ENCODE peak calls at places on chromosomes 1 and 21, in eight cellular contexts. O, A, W, K, C, H, Z and P are unnamed samples. For H3K79me2 and H3K4me1, the result is how much of the 10 kb centered on the place peaks cover.

GRCh38 chr1:111535256-111536191 is 32.1 kb upstream of the ADORA3 start:
- DNase-seq in O (peak), A (no peak), W (peak), K (no peak), C (no peak), H (no peak), Z (no peak), P (no peak)

GRCh38 chr1:181033128-181033798 is 520 bp upstream of the MR1 start:
- DNase-seq in O (no peak), A (peak), W (no peak), K (no peak), C (no peak), H (peak), Z (peak), P (peak)

GRCh38 chr1:2016123-2016522 is 3.0 kb upstream of the GABRD start:
- DNase-seq in O (no peak), A (no peak), W (no peak), K (no peak), C (no peak), H (no peak), Z (no peak), P (no peak)

GRCh38 chr21:45110873-45111624 is 36.7 kb downstream of the ADARB1 start:
- DNase-seq in O (no peak), A (no peak), W (no peak), K (no peak), C (no peak), H (no peak), Z (no peak), P (no peak)

GRCh38 chr1:167119696-167120095 is 25.8 kb downstream of the STYXL2 start:
- DNase-seq in O (no peak), A (no peak), W (no peak), K (no peak), C (no peak), H (no peak), Z (no peak), P (no peak)

GRCh38 chr1:156795787-156796186 is 20.9 kb downstream of the SH2D2A start:
- DNase-seq in O (peak), A (no peak), W (peak), K (no peak), C (no peak), H (no peak), Z (no peak), P (no peak)

GRCh38 chr1:174769961-174770549 is 229.7 kb upstream of the CACYBP start:
- DNase-seq in O (peak), A (peak), W (peak), K (peak), C (peak), H (peak), Z (no peak), P (peak)

GRCh38 chr1:108557311-108557710 is 2.6 kb upstream of the EEIG2 start:
- DNase-seq in O (no peak), A (no peak), W (no peak), K (no peak), C (no peak), H (no peak), Z (no peak), P (no peak)

GRCh38 chr1:71561206-71561605 is 480.4 kb upstream of the ZRANB2 start:
- DNase-seq in O (peak), A (no peak), W (peak), K (no peak), C (no peak), H (no peak), Z (no peak), P (no peak)

GRCh38 chr1:229170778-229171505 is 100.0 kb upstream of the RAB4A start:
- DNase-seq in O (no peak), A (no peak), W (no peak), K (no peak), C (no peak), H (no peak), Z (no peak), P (no peak)

GRCh38 chr21:35149698-35150097 is 100.6 kb upstream of the RUNX1 start:
- DNase-seq in O (peak), A (no peak), W (peak), K (no peak), C (peak), H (peak), Z (peak), P (no peak)

GRCh38 chr1:204711947-204712701 is 26.6 kb upstream of the LRRN2 start:
- DNase-seq in O (no peak), A (no peak), W (no peak), K (peak), C (no peak), H (no peak), Z (no peak), P (peak)

GRCh38 chr1:101357444-101357986 is 120.7 kb downstream of the S1PR1 start:
- DNase-seq in O (peak), A (peak), W (peak), K (peak), C (peak), H (peak), Z (peak), P (peak)
- H3K79me2 ChIP-seq in O (under half), A (under half), W (under half), K (under half), C (under half), H (under half), Z (under half), P (under half)

GRCh38 chr1:33097137-33097611 is 16.2 kb downstream of the AZIN2 start:
- DNase-seq in O (peak), A (no peak), W (peak), K (no peak), C (no peak), H (no peak), Z (no peak), P (no peak)
- H3K4me1 ChIP-seq in O (under half), A (under half), W (under half), K (under half), C (under half), H (under half), Z (under half), P (under half)

GRCh38 chr1:210416049-210416448 is 87.3 kb downstream of the HHAT start:
- DNase-seq in O (no peak), A (no peak), W (no peak), K (no peak), C (no peak), H (no peak), Z (no peak), P (no peak)
- H3K79me2 ChIP-seq in O (under half), A (under half), W (under half), K (under half), C (under half), H (under half), Z (under half), P (under half)

DNA sequence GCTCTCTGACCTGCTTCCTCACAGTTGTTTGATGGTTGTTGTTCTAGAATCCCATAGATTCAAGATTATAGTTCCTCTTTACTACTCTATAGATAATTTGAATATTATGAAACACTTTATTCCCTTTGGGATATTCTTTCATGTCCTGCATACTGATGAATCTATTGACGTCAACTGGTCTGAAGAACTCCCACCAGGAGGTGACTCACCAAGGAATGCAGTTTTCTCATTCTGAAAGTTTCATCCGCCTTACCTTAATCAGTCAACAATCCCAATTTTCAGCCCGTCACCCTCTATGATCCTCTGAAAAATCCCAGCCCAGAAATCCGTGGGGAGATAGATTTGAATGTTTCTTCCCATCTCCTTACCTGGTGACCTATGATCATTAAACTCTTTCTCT is 834.1 kb upstream of the PRMT6 start:
- DNase-seq in O (peak), A (no peak), W (peak), K (no peak), C (no peak), H (no peak), Z (peak), P (no peak)
- H3K4me1 ChIP-seq in O (under half), A (under half), W (under half), K (under half), C (under half), H (under half), Z (under half), P (under half)

DNA sequence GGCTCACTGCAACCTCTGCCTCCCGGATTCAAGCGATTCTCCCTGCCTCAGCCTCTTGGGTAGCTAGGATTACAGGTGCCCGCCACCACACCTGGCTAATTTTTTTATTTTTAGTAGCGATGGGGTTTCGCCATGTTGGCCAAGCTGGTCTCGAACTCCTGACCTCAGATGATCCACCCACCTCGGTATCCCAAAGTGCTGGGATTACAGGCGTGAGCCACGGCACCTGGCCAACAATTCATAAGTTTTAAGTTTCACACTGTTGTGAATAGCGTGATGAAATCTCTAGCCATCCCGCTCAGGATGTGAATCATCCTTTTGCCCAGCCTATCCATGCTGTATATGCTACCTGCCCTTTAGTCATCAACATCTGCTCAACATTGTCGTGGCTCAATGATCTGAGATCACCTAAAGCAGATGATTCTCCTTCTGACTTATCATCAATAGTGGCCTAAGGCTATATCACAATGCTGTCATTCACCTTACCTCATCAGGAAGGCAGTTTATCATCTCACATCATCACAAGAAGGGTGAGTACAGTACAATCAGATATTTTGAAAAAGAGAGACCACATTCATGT is 2.6 kb downstream of the PFDN2 start:
- DNase-seq in O (peak), A (peak), W (peak), K (no peak), C (peak), H (peak), Z (peak), P (no peak)
- H3K79me2 ChIP-seq in O (half or more), A (half or more), W (half or more), K (half or more), C (half or more), H (half or more), Z (half or more), P (half or more)

DNA sequence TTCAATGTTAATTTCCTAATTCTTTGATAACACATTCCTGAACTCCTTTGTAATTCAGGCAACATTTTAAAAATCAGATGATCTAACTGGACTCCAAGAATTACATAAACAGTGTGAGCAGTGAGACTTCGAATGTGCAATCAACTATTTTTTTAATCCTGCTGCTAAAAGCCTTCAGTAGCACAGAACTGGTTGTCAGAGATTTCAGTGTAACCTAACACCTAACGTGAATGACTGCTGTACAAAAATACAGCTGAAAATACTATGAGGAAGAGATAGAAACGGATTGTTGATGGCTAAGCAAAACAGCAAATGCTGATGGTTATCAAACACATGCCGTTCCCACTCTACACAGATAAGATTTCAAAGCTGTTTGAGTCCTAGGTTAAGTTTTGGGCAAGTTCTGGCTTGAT is 46.1 kb downstream of the APP start:
- DNase-seq in O (peak), A (no peak), W (peak), K (no peak), C (peak), H (peak), Z (no peak), P (peak)
- H3K4me1 ChIP-seq in O (under half), A (under half), W (under half), K (under half), C (under half), H (under half), Z (half or more), P (under half)

GRCh38 chr1:207835958-207836357 is 75.0 kb downstream of the CD34 start:
- DNase-seq in O (no peak), A (no peak), W (no peak), K (no peak), C (no peak), H (no peak), Z (no peak), P (no peak)
- H3K79me2 ChIP-seq in O (under half), A (under half), W (under half), K (under half), C (under half), H (half or more), Z (half or more), P (under half)

GRCh38 chr1:23557471-23558124 is 1.7 kb downstream of the ID3 start:
- DNase-seq in O (no peak), A (no peak), W (no peak), K (no peak), C (no peak), H (no peak), Z (no peak), P (no peak)

GRCh38 chr1:23559985-23560755 is 869 bp upstream of the ID3 start:
- DNase-seq in O (peak), A (no peak), W (no peak), K (peak), C (no peak), H (no peak), Z (no peak), P (no peak)

GRCh38 chr1:23558872-23559135 is 497 bp downstream of the ID3 start:
- DNase-seq in O (no peak), A (no peak), W (no peak), K (no peak), C (no peak), H (peak), Z (no peak), P (no peak)

GRCh38 chr1:23558140-23558871 is 995 bp downstream of the ID3 start:
- DNase-seq in O (peak), A (peak), W (no peak), K (peak), C (peak), H (no peak), Z (no peak), P (peak)

GRCh38 chr1:23559136-23559984 is at the start of gene ID3:
- DNase-seq in O (peak), A (peak), W (peak), K (peak), C (peak), H (peak), Z (no peak), P (peak)
- H3K4me1 ChIP-seq in O (under half), A (half or more), W (half or more), K (half or more), C (under half), H (under half), Z (half or more), P (half or more)

GRCh38 chr1:219189942-219190341 is 16.3 kb downstream of the LYPLAL1 start:
- DNase-seq in O (no peak), A (no peak), W (no peak), K (no peak), C (no peak), H (no peak), Z (no peak), P (no peak)
- H3K79me2 ChIP-seq in O (under half), A (half or more), W (under half), K (under half), C (under half), H (under half), Z (under half), P (under half)

GRCh38 chr1:59701376-59701775 is 113.4 kb upstream of the HOOK1 start:
- DNase-seq in O (peak), A (no peak), W (peak), K (no peak), C (no peak), H (no peak), Z (no peak), P (no peak)
- H3K4me1 ChIP-seq in O (under half), A (under half), W (under half), K (under half), C (under half), H (under half), Z (under half), P (under half)